ENCODE peak calls at places on chromosomes 11 and 22, in eight cellular contexts. P is MCF 10A; T is activated CD8-positive, alpha-beta T cell treated with anti-CD3 and anti-CD28 coated beads for 36 hours; G is pancreas; I is mucosa of descending colon; B is A549; L is progenitor cell of endocrine pancreas; Z is astrocyte of the spinal cord. J is an unnamed sample.

GRCh38 chr22:19124377-19124776 is 2.2 kb upstream of the DGCR2 start:
- DNase-seq in P (no peak), T (no peak), G (no peak), I (no peak), B (no peak), L (no peak), Z (no peak), J (no peak)

GRCh38 chr11:22669368-22669767 is 3.0 kb downstream of the GAS2 start:
- DNase-seq in P (no peak), T (no peak), G (no peak), I (no peak), B (no peak), L (no peak), Z (no peak), J (no peak)

GRCh38 chr11:104094576-104094975 is 58.1 kb downstream of the DDI1 start:
- DNase-seq in P (no peak), T (no peak), G (no peak), I (no peak), B (no peak), L (no peak), Z (no peak), J (no peak)

GRCh38 chr11:66981976-66982578 is 7.0 kb downstream of the C11orf86 start:
- DNase-seq in P (peak; percentile 98), T (peak; percentile 66), G (peak; percentile 57), I (peak; percentile 90), B (peak; percentile 69), L (no peak), Z (peak; percentile 93), J (no peak)

GRCh38 chr11:69510471-69511357 is 29.3 kb downstream of the LINC01488 start:
- DNase-seq in P (peak; percentile 82), T (no peak), G (no peak), I (peak; percentile 12), B (no peak), L (no peak), Z (peak; percentile 76), J (no peak)

GRCh38 chr11:132590986-132591385 is 941.3 kb downstream of the OPCML start:
- DNase-seq in P (no peak), T (no peak), G (no peak), I (no peak), B (no peak), L (no peak), Z (no peak), J (no peak)

GRCh38 chr11:110907629-110908028 is 195.4 kb upstream of the ARHGAP20 start:
- DNase-seq in P (peak; percentile 93), T (peak; percentile 20), G (no peak), I (peak; percentile 44), B (no peak), L (no peak), Z (peak; percentile 98), J (no peak)

GRCh38 chr11:45264839-45265515 is 21.2 kb downstream of the SYT13 start:
- DNase-seq in P (peak; percentile 82), T (no peak), G (no peak), I (no peak), B (peak; percentile 91), L (no peak), Z (peak; percentile 89), J (no peak)

GRCh38 chr11:132402056-132402684 is 1031.8 kb downstream of the NTM start:
- DNase-seq in P (no peak), T (peak; percentile 6), G (no peak), I (no peak), B (no peak), L (peak; percentile 13), Z (peak; percentile 62), J (peak; percentile 45)

GRCh38 chr11:106986673-106987072 is 31.6 kb downstream of the GUCY1A2 start:
- DNase-seq in P (no peak), T (no peak), G (no peak), I (no peak), B (no peak), L (no peak), Z (no peak), J (no peak)

GRCh38 chr11:19679952-19680823 is 32.4 kb upstream of the NAV2 start:
- DNase-seq in P (peak; percentile 97), T (no peak), G (peak; percentile 43), I (peak; percentile 67), B (peak; percentile 85), L (no peak), Z (peak; percentile 98), J (no peak)

GRCh38 chr11:13480198-13480597 is 15.6 kb downstream of the PTH start:
- DNase-seq in P (peak; percentile 21), T (no peak), G (no peak), I (peak; percentile 37), B (no peak), L (no peak), Z (no peak), J (no peak)

DNA sequence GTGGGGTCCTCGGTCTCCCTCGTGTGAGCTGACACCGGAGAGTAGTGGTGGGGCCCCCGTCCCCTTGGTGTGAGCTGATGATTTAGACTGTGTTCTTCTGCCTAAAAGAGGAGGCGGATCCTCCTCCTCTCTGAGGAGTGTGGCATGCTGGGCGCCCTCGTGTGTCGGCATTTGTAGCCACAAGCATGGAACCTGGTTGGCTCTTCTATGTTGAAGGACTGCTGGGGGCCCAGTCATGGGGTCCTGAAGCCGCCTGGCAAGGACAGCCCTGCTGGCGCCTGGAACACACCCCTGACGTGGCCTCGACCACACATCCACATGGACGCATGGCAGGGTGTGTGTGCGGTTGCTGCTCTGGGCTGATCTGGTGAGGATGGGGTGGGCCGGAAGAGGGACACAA is 50.2 kb downstream of the AP2A2 start:
- DNase-seq in P (no peak), T (peak; percentile 62), G (no peak), I (no peak), B (peak; percentile 57), L (no peak), Z (peak; percentile 44), J (no peak)
- TF ChIP-seq CTCF in P (no peak), T (no peak), G (no peak), I (no peak), B (peak; percentile 52), L (peak; percentile 34), Z (peak; percentile 58), J (no peak)

GRCh38 chr11:77345621-77346020 is 44.1 kb upstream of the GDPD4 start:
- DNase-seq in P (no peak), T (no peak), G (no peak), I (no peak), B (no peak), L (no peak), Z (peak; percentile 89), J (no peak)
- TF ChIP-seq CTCF in P (no peak), T (no peak), G (no peak), I (no peak), B (no peak), L (no peak), Z (peak; percentile 3), J (no peak)

GRCh38 chr11:33736148-33736809 is at the start of gene CD59:
- DNase-seq in P (peak; percentile 96), T (peak; percentile 90), G (peak; percentile 98), I (peak; percentile 98), B (peak; percentile 93), L (peak; percentile 96), Z (peak; percentile 92), J (peak; percentile 95)
- TF ChIP-seq CTCF in P (no peak), T (no peak), G (no peak), I (no peak), B (no peak), L (no peak), Z (no peak), J (no peak)

GRCh38 chr11:60756307-60757032 is at the start of gene MS4A15:
- DNase-seq in P (peak; percentile 52), T (no peak), G (no peak), I (no peak), B (peak; percentile 41), L (no peak), Z (peak; percentile 1), J (no peak)
- TF ChIP-seq CTCF in P (peak; percentile 36), T (peak; percentile 40), G (peak; percentile 23), I (no peak), B (peak; percentile 33), L (peak; percentile 61), Z (peak; percentile 9), J (peak; percentile 70)

GRCh38 chr11:62974848-62975522 is 9.8 kb downstream of the SLC22A6 start:
- DNase-seq in P (peak; percentile 61), T (peak; percentile 49), G (peak; percentile 83), I (peak; percentile 87), B (peak; percentile 54), L (no peak), Z (no peak), J (peak; percentile 34)
- TF ChIP-seq CTCF in P (peak; percentile 56), T (peak; percentile 55), G (peak; percentile 49), I (peak; percentile 74), B (peak; percentile 47), L (peak; percentile 66), Z (peak; percentile 36), J (no peak)

DNA sequence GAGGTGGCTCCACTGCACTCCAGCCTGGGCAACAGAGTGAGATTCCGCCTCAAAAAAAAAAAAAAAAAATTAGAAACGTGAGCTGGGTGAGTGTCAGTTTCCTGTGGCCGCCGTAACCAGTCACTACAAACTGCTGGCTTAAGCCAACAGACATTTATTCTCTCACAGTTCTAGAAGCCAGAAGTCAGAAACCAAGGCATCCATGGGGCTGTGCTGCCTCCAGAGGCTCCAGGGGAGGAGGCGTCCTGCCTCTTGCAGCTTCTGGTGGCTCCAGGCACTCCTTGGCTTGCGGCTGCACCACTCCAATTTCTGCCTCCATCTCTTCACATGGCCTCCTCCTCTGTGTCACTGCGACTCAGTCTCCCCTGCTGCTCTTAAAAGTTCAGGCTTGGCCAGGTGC is 11.1 kb upstream of the KIAA0930 start:
- DNase-seq in P (no peak), T (no peak), G (no peak), I (no peak), B (no peak), L (no peak), Z (no peak), J (no peak)
- TF ChIP-seq CTCF in P (no peak), T (no peak), G (no peak), I (no peak), B (no peak), L (no peak), Z (no peak), J (no peak)